ENCODE peak calls at places on chromosomes 3 and 15, in nine cellular contexts. U is A549, P is K562, I is HCT116, B is Panc1, A is HL-60, Q is HepG2, D is GM12878, X is SK-N-SH. Z is an unnamed sample.
A peak's percentile ranks its signal among the peaks of the same experiment; 100 is the strongest.

GRCh38 chr3:42853739-42854302 is 21.9 kb downstream of the CYP8B1 start:
- DNase-seq in U (no peak), P (no peak), I (no peak), B (no peak), A (no peak), Q (peak; percentile 96), D (no peak), X (no peak), Z (no peak)

GRCh38 chr3:151792411-151792810 is 21.5 kb upstream of the AADAC start:
- DNase-seq in U (peak; percentile 85), P (no peak), I (no peak), B (no peak), A (no peak), Q (no peak), D (no peak), X (no peak), Z (no peak)

GRCh38 chr3:31828007-31828406 is 153.1 kb downstream of the OSBPL10 start:
- DNase-seq in U (no peak), P (no peak), I (no peak), B (no peak), A (no peak), Q (no peak), D (no peak), X (no peak), Z (no peak)

GRCh38 chr3:14301558-14301957 is 100.8 kb upstream of the SLC6A6 start:
- DNase-seq in U (no peak), P (no peak), I (no peak), B (no peak), A (no peak), Q (peak; percentile 63), D (no peak), X (no peak), Z (peak; percentile 45)

GRCh38 chr3:175493296-175493695 is 634.2 kb downstream of the NAALADL2 start:
- DNase-seq in U (no peak), P (no peak), I (no peak), B (no peak), A (no peak), Q (no peak), D (no peak), X (no peak), Z (no peak)

GRCh38 chr3:94259291-94259690 is 196.4 kb downstream of the NSUN3 start:
- DNase-seq in U (no peak), P (no peak), I (no peak), B (no peak), A (no peak), Q (no peak), D (no peak), X (no peak), Z (no peak)

GRCh38 chr3:81451140-81451539 is 310.3 kb downstream of the GBE1 start:
- DNase-seq in U (no peak), P (no peak), I (no peak), B (no peak), A (no peak), Q (no peak), D (no peak), X (no peak), Z (no peak)

GRCh38 chr15:65795663-65796201 is 3.6 kb upstream of the DENND4A start:
- DNase-seq in U (no peak), P (no peak), I (no peak), B (no peak), A (no peak), Q (no peak), D (no peak), X (no peak), Z (no peak)

GRCh38 chr3:99012051-99012450 is 110.6 kb upstream of the DCBLD2 start:
- DNase-seq in U (no peak), P (no peak), I (no peak), B (no peak), A (no peak), Q (no peak), D (peak; percentile 69), X (no peak), Z (no peak)

GRCh38 chr3:147191795-147192385 is 214.5 kb downstream of the ZIC4 start:
- DNase-seq in U (peak; percentile 73), P (peak; percentile 2), I (peak; percentile 68), B (peak; percentile 42), A (no peak), Q (peak; percentile 64), D (peak; percentile 1), X (peak; percentile 7), Z (peak; percentile 90)

DNA sequence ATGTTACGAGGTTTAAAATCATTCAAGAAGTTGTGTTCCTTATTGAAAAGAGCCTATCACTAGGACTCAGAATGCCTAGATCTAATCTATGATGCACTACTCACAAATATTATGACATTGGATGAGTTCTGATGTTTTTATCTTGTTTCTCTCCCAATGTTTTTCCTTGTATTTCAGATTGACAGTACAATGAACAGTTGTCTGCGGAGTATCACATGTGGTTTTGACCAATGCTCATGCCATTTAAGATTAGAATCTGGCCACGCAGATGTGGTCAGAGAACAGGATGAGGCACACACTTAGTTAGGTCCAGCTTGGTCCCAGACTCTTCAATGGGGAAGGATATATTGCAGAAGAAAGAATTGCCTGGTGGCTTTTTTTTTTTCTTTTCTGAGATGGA is 25.6 kb upstream of the CCDC50 start:
- DNase-seq in U (no peak), P (no peak), I (no peak), B (no peak), A (no peak), Q (no peak), D (no peak), X (peak; percentile 25), Z (no peak)
- TF ChIP-seq REST in U (no peak), P (no peak), I (no peak), B (no peak), A (no peak), Q (no peak), D (no peak), X (no peak), Z (no peak)

DNA sequence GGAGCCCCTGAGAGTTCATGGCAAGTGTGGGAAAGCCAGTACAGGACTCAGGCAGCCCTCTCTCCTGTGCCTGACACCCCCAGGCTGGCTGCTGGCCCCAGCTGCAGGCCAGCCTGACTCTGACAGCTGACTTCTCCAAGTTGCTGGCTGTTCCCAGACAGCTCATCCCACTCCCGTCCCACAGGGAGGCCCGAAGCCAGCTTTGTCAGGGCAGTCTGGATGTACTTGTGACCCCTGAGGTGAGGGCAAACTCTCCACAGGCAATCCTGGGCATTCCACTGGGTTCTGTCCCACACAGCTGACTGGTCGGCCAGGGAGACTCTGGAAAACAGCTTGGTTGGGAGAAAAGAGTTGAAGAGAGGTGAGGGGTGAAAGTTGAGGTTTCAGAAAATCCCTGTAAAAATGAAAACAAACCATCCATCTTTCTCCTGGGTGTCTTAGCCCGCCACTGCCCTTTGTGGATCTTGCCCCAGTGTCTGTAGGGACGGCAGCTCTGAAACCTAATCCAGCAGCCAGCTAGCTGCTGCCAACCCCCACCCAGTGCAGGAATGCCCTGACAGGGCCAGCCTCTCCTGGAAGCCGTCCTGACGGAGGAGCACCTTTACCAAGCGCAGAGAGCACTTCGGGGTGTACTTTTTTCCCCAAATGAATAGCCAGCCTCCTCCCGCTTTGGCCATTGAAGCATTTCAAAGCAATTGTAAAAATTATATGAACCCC is 87.9 kb downstream of the DNAJB8 start:
- DNase-seq in U (no peak), P (no peak), I (no peak), B (no peak), A (no peak), Q (no peak), D (no peak), X (no peak), Z (no peak)
- TF ChIP-seq REST in U (no peak), P (no peak), I (no peak), B (no peak), A (no peak), Q (no peak), D (no peak), X (no peak), Z (no peak)

DNA sequence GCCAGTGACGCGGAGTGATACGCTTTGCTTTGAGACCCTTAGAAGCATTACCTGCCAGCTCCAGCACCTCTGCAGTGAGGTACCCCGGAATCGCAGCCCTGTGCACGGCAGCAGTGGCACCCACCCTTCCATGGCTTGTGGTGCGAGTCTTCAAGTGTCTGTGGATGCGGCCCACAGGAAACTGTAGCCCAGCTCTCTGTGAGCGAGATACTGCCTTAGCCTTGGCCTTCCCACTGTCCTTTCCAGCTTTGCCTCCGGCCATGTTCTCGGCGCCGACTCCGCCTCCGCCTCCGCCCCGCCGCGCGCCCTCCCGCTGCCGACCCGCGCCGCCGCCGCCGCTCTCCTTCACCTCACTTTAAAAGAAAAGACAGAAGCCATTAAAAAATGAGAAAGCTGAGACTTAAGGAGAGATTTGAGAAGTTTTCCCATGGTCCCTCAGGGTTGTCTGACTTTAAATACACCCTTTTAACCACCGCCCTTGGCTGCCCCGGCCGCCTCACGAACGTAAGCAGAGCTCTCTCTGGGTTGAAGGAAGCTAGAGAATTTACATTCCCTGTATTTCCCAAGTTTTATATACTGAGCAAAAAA is 78.5 kb upstream of the FAM174B start:
- DNase-seq in U (peak; percentile 80), P (peak; percentile 40), I (no peak), B (no peak), A (peak; percentile 15), Q (no peak), D (no peak), X (peak; percentile 62), Z (peak; percentile 74)
- TF ChIP-seq REST in U (no peak), P (no peak), I (no peak), B (no peak), A (no peak), Q (no peak), D (no peak), X (no peak), Z (no peak)

GRCh38 chr15:40094156-40094555 is 14.5 kb downstream of the BMF start:
- DNase-seq in U (no peak), P (no peak), I (no peak), B (no peak), A (no peak), Q (no peak), D (no peak), X (no peak), Z (no peak)

GRCh38 chr15:40093224-40093842 is 15.3 kb downstream of the BMF start:
- DNase-seq in U (no peak), P (no peak), I (no peak), B (no peak), A (no peak), Q (no peak), D (no peak), X (no peak), Z (peak; percentile 34)

GRCh38 chr15:40092416-40093223 is 16.1 kb downstream of the BMF start:
- DNase-seq in U (no peak), P (no peak), I (no peak), B (no peak), A (no peak), Q (peak; percentile 84), D (no peak), X (peak; percentile 54), Z (no peak)

GRCh38 chr15:40090774-40091455 is 17.8 kb downstream of the BMF start:
- DNase-seq in U (no peak), P (no peak), I (no peak), B (no peak), A (no peak), Q (no peak), D (no peak), X (no peak), Z (no peak)

DNA sequence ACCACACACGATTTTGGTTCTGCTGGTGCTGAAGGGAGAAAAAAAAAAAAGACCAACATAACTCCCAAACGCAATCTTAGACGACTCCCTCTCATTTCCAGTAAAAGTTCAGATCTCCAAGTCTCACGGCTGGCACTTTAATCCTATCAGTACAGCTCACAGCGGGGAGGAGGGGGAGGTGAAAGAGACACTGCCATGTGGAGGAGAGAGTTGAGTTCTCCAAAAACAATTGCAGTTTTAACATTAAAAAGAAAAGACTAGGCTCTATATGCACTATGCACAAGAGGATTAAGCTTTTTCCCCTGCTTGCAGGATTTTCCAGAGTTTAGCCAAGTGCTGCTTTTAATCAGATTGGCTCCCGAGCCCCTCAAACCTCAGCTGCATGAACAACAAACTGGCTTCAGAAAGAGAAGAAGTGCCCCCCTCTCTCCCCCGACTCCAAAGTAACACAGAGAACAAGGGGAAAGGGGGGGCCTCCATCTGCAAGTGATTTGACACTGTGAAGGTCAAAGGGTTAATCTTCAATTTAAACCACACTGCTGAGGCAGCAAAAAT is 16.7 kb downstream of the BMF start:
- DNase-seq in U (no peak), P (no peak), I (no peak), B (no peak), A (no peak), Q (no peak), D (no peak), X (no peak), Z (peak; percentile 45)
- TF ChIP-seq REST in U (no peak), P (no peak), I (no peak), B (no peak), A (no peak), Q (no peak), D (no peak), X (no peak), Z (no peak)

Z was measured in GM23338.